ENCODE peak calls at places on chromosomes 7 and 10, in nine cellular contexts. X is cardiac muscle cell; Z is hepatocyte; F is BE2C; M is GM23338; B is CD8-positive, alpha-beta T cell; I is effector memory CD4-positive, alpha-beta T cell; A is spleen; G is neuronal stem cell. Q is an unnamed sample. For H3K4me1 and H3K27me3, the result is how much of the 10 kb centered on the place peaks cover.

GRCh38 chr10:6020806-6021205 is 41.4 kb downstream of the IL2RA start:
- DNase-seq in X (no peak), Z (no peak), F (no peak), M (no peak), B (no peak), I (no peak), A (no peak), G (no peak), Q (no peak)

GRCh38 chr7:2299853-2300512 is 14.3 kb downstream of the SNX8 start:
- DNase-seq in X (no peak), Z (no peak), F (no peak), M (no peak), B (no peak), I (no peak), A (no peak), G (no peak), Q (no peak)

GRCh38 chr7:66413379-66414114 is 208.4 kb downstream of the TPST1 start:
- DNase-seq in X (peak), Z (peak), F (peak), M (peak), B (peak), I (peak), A (peak), G (peak), Q (peak)

GRCh38 chr7:93949468-93949867 is 27.9 kb downstream of the GNG11 start:
- DNase-seq in X (peak), Z (peak), F (peak), M (no peak), B (no peak), I (no peak), A (no peak), G (no peak), Q (no peak)

GRCh38 chr7:2680792-2681490 is 7.1 kb upstream of the AMZ1 start:
- DNase-seq in X (peak), Z (peak), F (peak), M (peak), B (peak), I (peak), A (peak), G (peak), Q (peak)

GRCh38 chr10:34732926-34733325 is 82.2 kb downstream of the PARD3 start:
- DNase-seq in X (no peak), Z (no peak), F (peak), M (peak), B (no peak), I (no peak), A (no peak), G (no peak), Q (peak)

GRCh38 chr10:8898745-8899330 is 844.4 kb downstream of the GATA3 start:
- DNase-seq in X (no peak), Z (no peak), F (no peak), M (no peak), B (no peak), I (no peak), A (no peak), G (no peak), Q (no peak)

GRCh38 chr7:96300981-96301380 is 20.9 kb downstream of the SLC25A13 start:
- DNase-seq in X (no peak), Z (no peak), F (no peak), M (no peak), B (no peak), I (no peak), A (no peak), G (no peak), Q (no peak)

GRCh38 chr7:43456200-43456599 is 126.7 kb upstream of the STK17A start:
- DNase-seq in X (no peak), Z (no peak), F (no peak), M (peak), B (no peak), I (no peak), A (no peak), G (no peak), Q (no peak)

GRCh38 chr10:18532881-18533535 is 118.4 kb downstream of the NSUN6 start:
- DNase-seq in X (no peak), Z (no peak), F (no peak), M (no peak), B (no peak), I (no peak), A (no peak), G (no peak), Q (no peak)

GRCh38 chr10:9215121-9215520 is 1160.6 kb downstream of the GATA3 start:
- DNase-seq in X (no peak), Z (no peak), F (no peak), M (no peak), B (no peak), I (no peak), A (no peak), G (no peak), Q (no peak)

GRCh38 chr7:99409192-99409572 is 413 bp downstream of the BUD31 start:
- DNase-seq in X (no peak), Z (no peak), F (no peak), M (no peak), B (no peak), I (no peak), A (no peak), G (no peak), Q (no peak)

GRCh38 chr7:42106562-42106961 is 130.4 kb downstream of the GLI3 start:
- DNase-seq in X (peak), Z (no peak), F (no peak), M (no peak), B (no peak), I (no peak), A (no peak), G (no peak), Q (no peak)
- H3K4me1 ChIP-seq in X (under half), Z (under half), F (under half), M (under half), B (under half), I (under half), A (under half), G (under half), Q (under half)

GRCh38 chr7:50556247-50556976 is 8.8 kb downstream of the DDC start:
- DNase-seq in X (peak), Z (peak), F (no peak), M (no peak), B (no peak), I (no peak), A (no peak), G (no peak), Q (peak)

GRCh38 chr7:50557114-50557513 is 8.1 kb downstream of the DDC start:
- DNase-seq in X (peak), Z (no peak), F (no peak), M (no peak), B (no peak), I (no peak), A (no peak), G (no peak), Q (no peak)

GRCh38 chr7:50560865-50561351 is 4.3 kb downstream of the DDC start:
- DNase-seq in X (no peak), Z (peak), F (peak), M (peak), B (no peak), I (no peak), A (no peak), G (no peak), Q (peak)

GRCh38 chr7:50555594-50556140 is 9.5 kb downstream of the DDC start:
- DNase-seq in X (no peak), Z (no peak), F (no peak), M (no peak), B (no peak), I (no peak), A (no peak), G (no peak), Q (no peak)

GRCh38 chr7:50558380-50559051 is 6.7 kb downstream of the DDC start:
- DNase-seq in X (peak), Z (peak), F (peak), M (no peak), B (no peak), I (no peak), A (no peak), G (no peak), Q (no peak)
- H3K27me3 ChIP-seq in X (under half), Z (under half), F (under half), M (under half), B (under half), I (under half), A (under half), G (under half), Q (under half)

DNA sequence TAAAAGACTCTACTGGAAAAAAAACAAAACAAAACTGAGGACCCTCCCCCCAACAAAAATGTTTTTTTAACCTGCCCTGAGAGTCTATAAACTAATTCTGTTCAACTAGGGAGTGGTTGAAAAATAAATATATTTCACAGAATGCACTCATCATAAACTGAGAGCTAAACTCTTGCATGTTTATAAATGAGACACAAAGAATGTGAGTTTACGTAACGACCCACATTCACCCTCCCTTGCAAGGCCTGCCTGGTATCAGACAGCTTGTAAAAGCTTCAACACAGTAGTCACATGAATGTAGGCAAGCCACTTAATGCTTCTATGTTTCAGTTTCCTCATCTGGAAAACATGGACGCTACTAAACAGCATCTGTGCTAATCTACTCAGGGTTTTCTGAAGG is 50.3 kb downstream of the JAZF1 start:
- DNase-seq in X (peak), Z (peak), F (no peak), M (no peak), B (no peak), I (no peak), A (no peak), G (no peak), Q (no peak)
- H3K4me1 ChIP-seq in X (under half), Z (under half), F (under half), M (under half), B (under half), I (under half), A (under half), G (under half), Q (under half)

GRCh38 chr10:119427263-119427864 is 115.2 kb downstream of the RGS10 start:
- DNase-seq in X (no peak), Z (no peak), F (no peak), M (no peak), B (no peak), I (no peak), A (no peak), G (no peak), Q (no peak)

GRCh38 chr10:119425102-119425880 is 117.2 kb downstream of the RGS10 start:
- DNase-seq in X (no peak), Z (no peak), F (no peak), M (no peak), B (no peak), I (no peak), A (no peak), G (no peak), Q (no peak)

GRCh38 chr10:119426699-119427098 is 115.8 kb downstream of the RGS10 start:
- DNase-seq in X (no peak), Z (no peak), F (no peak), M (no peak), B (no peak), I (no peak), A (no peak), G (no peak), Q (no peak)

GRCh38 chr10:119424591-119424975 is 117.9 kb downstream of the RGS10 start:
- DNase-seq in X (no peak), Z (no peak), F (no peak), M (no peak), B (no peak), I (no peak), A (no peak), G (no peak), Q (no peak)

DNA sequence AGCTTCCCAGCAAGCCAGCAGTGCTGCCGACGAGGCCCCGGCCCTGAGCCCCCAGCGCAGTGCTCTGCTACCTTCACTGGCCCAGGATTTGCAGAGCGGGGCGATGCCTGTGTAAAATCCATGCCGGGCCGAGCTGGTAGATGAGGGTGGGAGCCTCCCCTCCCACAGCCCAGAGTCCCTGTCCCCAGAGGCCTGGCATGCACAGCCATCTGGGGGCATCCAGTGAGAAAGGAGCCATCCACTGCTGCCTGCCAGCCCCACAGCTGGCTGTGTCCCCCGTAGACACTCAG is 116.7 kb downstream of the RGS10 start:
- DNase-seq in X (no peak), Z (no peak), F (no peak), M (no peak), B (no peak), I (no peak), A (no peak), G (no peak), Q (no peak)
- H3K27me3 ChIP-seq in X (under half), Z (under half), F (under half), M (under half), B (under half), I (under half), A (under half), G (under half), Q (under half)

DNA sequence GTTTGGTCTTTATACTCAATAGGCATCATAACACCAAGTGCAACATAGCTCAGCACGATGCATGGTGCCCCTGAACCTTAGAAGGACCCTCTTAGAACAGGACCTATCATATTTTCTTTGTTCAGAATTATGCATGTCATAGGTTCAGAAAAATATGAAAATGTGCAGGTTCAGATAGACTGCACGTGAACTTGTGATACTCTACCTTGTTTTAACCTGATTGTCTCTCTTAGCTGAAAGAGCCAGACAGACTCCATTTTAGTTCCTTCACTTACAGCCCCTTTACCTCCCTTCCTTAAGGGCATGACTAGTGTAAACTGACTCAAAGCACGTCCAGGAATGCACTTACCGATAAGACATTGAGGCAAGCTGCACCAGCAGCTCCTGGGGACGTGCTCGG is 35.1 kb downstream of the MYOF start:
- DNase-seq in X (no peak), Z (no peak), F (no peak), M (no peak), B (no peak), I (no peak), A (no peak), G (no peak), Q (no peak)
- H3K4me1 ChIP-seq in X (under half), Z (under half), F (under half), M (under half), B (under half), I (under half), A (under half), G (under half), Q (under half)

GRCh38 chr10:131061221-131061620 is 250.3 kb downstream of the TCERG1L start:
- DNase-seq in X (no peak), Z (no peak), F (no peak), M (no peak), B (no peak), I (no peak), A (peak), G (no peak), Q (no peak)
- H3K27me3 ChIP-seq in X (under half), Z (under half), F (under half), M (under half), B (under half), I (under half), A (under half), G (under half), Q (under half)

DNA sequence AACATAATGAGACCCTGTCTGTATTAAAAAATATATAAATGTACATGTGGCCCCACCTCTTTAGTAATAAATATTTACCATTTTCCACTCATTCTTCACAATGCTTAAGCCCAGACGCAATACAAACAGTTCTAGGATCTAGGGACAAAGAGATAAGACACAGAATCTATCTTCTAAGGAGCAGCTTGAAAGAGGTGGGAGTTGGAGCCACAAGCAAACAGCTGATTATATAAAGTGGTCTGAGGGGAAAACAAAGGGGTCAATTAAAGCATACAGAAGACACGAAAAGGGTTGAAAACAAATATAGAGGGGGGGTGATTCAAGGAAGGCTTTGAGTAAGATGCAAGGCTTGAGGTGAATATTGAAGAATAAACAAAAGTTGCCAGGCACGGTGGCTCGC is 43.1 kb downstream of the UBE2H start:
- DNase-seq in X (no peak), Z (no peak), F (no peak), M (no peak), B (no peak), I (no peak), A (no peak), G (no peak), Q (no peak)
- H3K4me1 ChIP-seq in X (under half), Z (under half), F (under half), M (under half), B (half or more), I (under half), A (under half), G (under half), Q (under half)

Q was measured in small intestine.